ENCODE peak calls at places on chromosome 21, in four cellular contexts. Z is lower lobe of right lung, R is keratinocyte, D is substantia nigra. Y is an unnamed sample.

GRCh38 chr21:14766241-14766640 is 220.1 kb upstream of the SAMSN1 start:
- DNase-seq in Z (no peak), R (no peak), D (no peak), Y (no peak)

GRCh38 chr21:32360401-32360981 is 32.3 kb downstream of the URB1 start:
- DNase-seq in Z (no peak), R (no peak), D (no peak), Y (no peak)

GRCh38 chr21:44286716-44287632 is 1.3 kb downstream of the AIRE start:
- DNase-seq in Z (no peak), R (no peak), D (no peak), Y (no peak)

GRCh38 chr21:27771938-27772505 is 805.1 kb upstream of the ADAMTS5 start:
- DNase-seq in Z (no peak), R (no peak), D (no peak), Y (no peak)

GRCh38 chr21:23886828-23887708 is 1720.2 kb downstream of the MRPL39 start:
- DNase-seq in Z (no peak), R (no peak), D (no peak), Y (no peak)

GRCh38 chr21:46159841-46160562 is 4.6 kb upstream of the FTCD start:
- DNase-seq in Z (peak; percentile 42), R (no peak), D (no peak), Y (no peak)

GRCh38 chr21:39000496-39000895 is 182.8 kb downstream of the PSMG1 start:
- DNase-seq in Z (no peak), R (no peak), D (no peak), Y (no peak)

GRCh38 chr21:43269981-43270670 is 101.3 kb downstream of the CRYAA start:
- DNase-seq in Z (no peak), R (no peak), D (no peak), Y (no peak)

GRCh38 chr21:34012640-34013039 is 60.7 kb upstream of the MRPS6 start:
- DNase-seq in Z (no peak), R (no peak), D (no peak), Y (no peak)

GRCh38 chr21:17451364-17451869 is 61.4 kb upstream of the CXADR start:
- DNase-seq in Z (no peak), R (no peak), D (no peak), Y (peak; percentile 67)

GRCh38 chr21:33839167-33839716 is 76.4 kb downstream of the ATP5PO start:
- DNase-seq in Z (no peak), R (no peak), D (no peak), Y (no peak)

GRCh38 chr21:36419996-36420395 is 34.8 kb downstream of the CHAF1B start:
- DNase-seq in Z (peak; percentile 83), R (peak; percentile 33), D (no peak), Y (peak; percentile 88)

GRCh38 chr21:46051379-46051770 is 46.5 kb upstream of the COL6A2 start:
- DNase-seq in Z (no peak), R (no peak), D (no peak), Y (no peak)

GRCh38 chr21:39840373-39841097 is 26.7 kb upstream of the PCP4 start:
- DNase-seq in Z (no peak), R (no peak), D (no peak), Y (no peak)

GRCh38 chr21:37231247-37231645 is 35.9 kb downstream of the VPS26C start:
- DNase-seq in Z (no peak), R (no peak), D (no peak), Y (no peak)

GRCh38 chr21:46562964-46563607 is 41.8 kb downstream of the S100B start:
- DNase-seq in Z (peak; percentile 44), R (no peak), D (no peak), Y (no peak)

GRCh38 chr21:46191257-46191685 is 7.0 kb upstream of the SPATC1L start:
- DNase-seq in Z (no peak), R (no peak), D (no peak), Y (peak; percentile 64)

GRCh38 chr21:16061194-16061593 is 331.4 kb downstream of the USP25 start:
- DNase-seq in Z (no peak), R (no peak), D (no peak), Y (no peak)

GRCh38 chr21:36701912-36702621 is 3.2 kb downstream of the SIM2 start:
- DNase-seq in Z (no peak), R (no peak), D (no peak), Y (peak; percentile 61)

GRCh38 chr21:15222711-15223110 is 157.9 kb upstream of the NRIP1 start:
- DNase-seq in Z (no peak), R (no peak), D (no peak), Y (no peak)

GRCh38 chr21:43192501-43193081 is 23.8 kb downstream of the CRYAA start:
- DNase-seq in Z (no peak), R (no peak), D (no peak), Y (no peak)

GRCh38 chr21:43758811-43759210 is 17.3 kb downstream of the CSTB start:
- DNase-seq in Z (no peak), R (no peak), D (no peak), Y (no peak)

GRCh38 chr21:46035809-46036695 is 54.5 kb downstream of the COL6A1 start:
- DNase-seq in Z (no peak), R (no peak), D (no peak), Y (no peak)

GRCh38 chr21:16082038-16082816 is 352.4 kb downstream of the USP25 start:
- DNase-seq in Z (no peak), R (no peak), D (no peak), Y (no peak)

GRCh38 chr21:45504021-45504515 is 38.2 kb downstream of the SLC19A1 start:
- DNase-seq in Z (peak; percentile 24), R (no peak), D (no peak), Y (no peak)

GRCh38 chr21:25895565-25896205 is 160.9 kb downstream of the GABPA start:
- DNase-seq in Z (no peak), R (no peak), D (no peak), Y (peak; percentile 48)

GRCh38 chr21:34278451-34278850 is 85.4 kb upstream of the KCNE2 start:
- DNase-seq in Z (no peak), R (no peak), D (no peak), Y (no peak)

GRCh38 chr21:34311561-34312330 is 52.1 kb upstream of the KCNE2 start:
- DNase-seq in Z (no peak), R (no peak), D (no peak), Y (no peak)

GRCh38 chr21:33670076-33670475 is 27.8 kb downstream of the ITSN1 start:
- DNase-seq in Z (no peak), R (no peak), D (no peak), Y (no peak)

GRCh38 chr21:34916446-34916845 is 132.7 kb downstream of the RUNX1 start:
- DNase-seq in Z (no peak), R (no peak), D (no peak), Y (no peak)

GRCh38 chr21:30072496-30072895 is 94.1 kb downstream of the CLDN17 start:
- DNase-seq in Z (no peak), R (peak; percentile 7), D (no peak), Y (peak; percentile 44)

GRCh38 chr21:16342932-16343331 is 613.1 kb downstream of the USP25 start:
- DNase-seq in Z (no peak), R (no peak), D (no peak), Y (no peak)

DNA sequence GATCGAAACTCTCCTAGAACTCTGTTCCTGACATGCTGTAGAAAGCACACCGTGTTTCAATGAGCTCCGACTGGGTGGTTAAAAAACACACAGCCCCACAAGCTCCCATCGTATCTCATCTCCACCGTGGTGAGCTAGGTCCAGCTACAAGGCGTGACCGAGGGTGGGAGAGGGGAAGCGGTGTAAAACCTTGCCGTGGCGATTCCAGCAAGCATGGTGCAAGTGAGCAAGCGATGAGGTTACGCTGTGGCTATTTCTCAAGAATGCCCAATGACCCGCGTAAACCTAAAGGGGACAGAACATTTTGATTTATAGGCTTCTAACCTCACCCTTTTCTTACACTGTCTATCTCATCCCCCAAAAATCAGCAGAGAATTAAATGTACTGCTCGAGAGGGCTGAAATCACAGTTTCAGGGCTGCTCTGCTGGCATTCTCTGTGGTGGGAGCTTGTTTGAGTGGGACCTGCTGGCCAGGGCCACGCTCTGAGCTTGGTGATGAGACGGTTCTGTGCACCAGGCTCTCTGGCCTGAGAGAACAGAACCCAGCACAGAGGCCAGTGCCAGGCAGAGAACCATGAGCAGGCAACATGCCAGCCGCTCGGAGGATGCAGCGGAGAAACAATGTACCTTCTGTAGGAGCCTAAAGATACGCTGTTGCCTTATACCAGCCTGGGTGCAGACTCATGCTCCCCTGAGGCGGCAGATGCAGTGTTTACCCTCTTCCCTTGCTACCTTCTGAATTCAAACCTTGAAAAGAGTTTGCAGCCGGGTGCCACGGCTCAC is 10.2 kb downstream of the C2CD2 start:
- DNase-seq in Z (no peak), R (no peak), D (no peak), Y (no peak)
- H3K27ac ChIP-seq in Z (no peak overlapping the region), R (no peak overlapping the region), D (peak overlapping the region; percentile 62), Y (peak overlapping the region; percentile 2)

DNA sequence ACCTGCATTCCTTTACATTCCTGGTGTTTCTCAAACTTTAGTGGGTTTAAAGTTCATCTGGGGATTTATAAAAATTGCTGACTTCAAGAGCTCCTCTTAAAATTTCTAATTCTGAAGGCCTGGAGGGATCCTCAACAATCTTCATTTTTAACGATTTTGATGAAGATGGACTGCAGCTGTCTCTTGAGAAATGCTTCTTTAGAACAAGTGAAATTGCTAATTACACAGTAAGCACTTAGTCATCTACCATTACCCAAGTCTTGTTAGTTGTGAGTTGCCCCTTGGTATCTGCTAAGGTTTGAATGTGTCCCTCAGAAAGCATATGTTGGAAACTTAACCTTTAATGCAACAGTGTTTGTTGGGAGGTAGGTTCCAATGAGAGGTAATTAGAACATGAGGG is 163.7 kb downstream of the LTN1 start:
- DNase-seq in Z (no peak), R (no peak), D (no peak), Y (no peak)
- H3K27ac ChIP-seq in Z (no peak overlapping the region), R (no peak overlapping the region), D (no peak overlapping the region), Y (no peak overlapping the region)

GRCh38 chr21:41642399-41642798 is 124.5 kb downstream of the RIPK4 start:
- DNase-seq in Z (no peak), R (no peak), D (no peak), Y (no peak)

GRCh38 chr21:41641821-41642368 is 125.0 kb downstream of the RIPK4 start:
- DNase-seq in Z (no peak), R (no peak), D (no peak), Y (peak; percentile 73)

GRCh38 chr21:41639766-41640165 is 127.1 kb downstream of the RIPK4 start:
- DNase-seq in Z (no peak), R (no peak), D (no peak), Y (no peak)

GRCh38 chr21:41641510-41641815 is 125.4 kb downstream of the RIPK4 start:
- DNase-seq in Z (no peak), R (no peak), D (no peak), Y (no peak)

GRCh38 chr21:41640756-41641509 is 125.9 kb downstream of the RIPK4 start:
- DNase-seq in Z (no peak), R (no peak), D (no peak), Y (peak; percentile 26)
- H3K27ac ChIP-seq in Z (no peak overlapping the region), R (peak overlapping the region; percentile 98), D (no peak overlapping the region), Y (peak overlapping the region; percentile 93)

DNA sequence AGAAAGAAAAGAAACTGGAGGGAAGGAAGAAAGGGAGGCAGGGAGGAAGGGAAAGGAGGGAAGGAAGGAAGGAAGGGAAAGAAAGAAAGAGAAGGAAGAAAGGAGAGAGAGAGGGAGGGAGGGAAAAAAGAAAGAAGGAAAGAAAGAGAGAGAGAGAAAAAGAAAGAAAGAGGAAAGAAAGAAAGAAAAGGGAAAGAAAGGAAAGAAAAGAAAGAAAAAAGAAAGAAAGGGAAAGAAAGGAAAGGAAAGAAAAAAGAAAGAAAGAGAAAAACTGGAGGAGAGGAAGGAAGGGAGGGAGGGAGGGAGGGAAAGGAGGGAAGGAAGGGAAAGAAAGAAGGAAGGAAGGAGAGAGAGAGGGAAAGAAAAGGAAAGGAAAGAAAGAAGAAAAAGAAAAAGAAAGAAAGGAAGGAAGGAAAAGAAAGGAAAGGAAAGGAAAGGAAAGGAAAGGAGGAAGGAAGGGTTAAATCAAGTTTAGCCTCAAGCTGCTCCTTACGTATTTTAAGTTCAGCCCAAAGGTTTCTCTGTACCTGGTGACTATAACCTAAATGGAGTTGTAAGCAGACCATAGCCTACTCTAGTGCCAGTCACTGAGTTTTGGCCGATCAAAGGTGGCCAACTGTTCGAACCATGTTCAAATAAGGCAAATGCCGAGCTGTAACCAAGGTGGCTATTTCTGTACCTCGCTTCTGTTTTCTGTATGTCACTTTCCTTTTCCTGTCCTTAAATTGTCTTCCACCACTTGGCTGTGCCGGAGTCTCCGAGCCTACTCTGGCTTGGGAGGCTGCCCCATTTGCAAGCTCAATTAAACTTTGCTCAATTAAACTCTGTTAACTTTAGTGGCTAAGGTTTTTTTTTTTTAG is 37.8 kb upstream of the TMPRSS2 start:
- DNase-seq in Z (no peak), R (no peak), D (no peak), Y (no peak)
- H3K27ac ChIP-seq in Z (no peak overlapping the region), R (no peak overlapping the region), D (no peak overlapping the region), Y (no peak overlapping the region)

Y was measured in RWPE1.